ENCODE peak calls at places on chromosomes 3 and 15, in five cellular contexts. J, W, Y, A and T are unnamed samples.

GRCh38 chr15:99619712-99620111 is 53.9 kb downstream of the MEF2A start:
- DNase-seq in J (no peak), W (no peak), Y (no peak), A (no peak), T (no peak)

GRCh38 chr15:73683624-73684536 is at the start of gene CD276:
- DNase-seq in J (peak; percentile 91), W (peak; percentile 88), Y (peak; percentile 97), A (peak; percentile 72), T (no peak)

GRCh38 chr3:128188326-128188725 is 35.0 kb downstream of the EEFSEC start:
- DNase-seq in J (no peak), W (no peak), Y (no peak), A (no peak), T (no peak)

GRCh38 chr15:65870889-65871533 is 1.7 kb downstream of the RAB11A start:
- DNase-seq in J (no peak), W (no peak), Y (peak; percentile 81), A (peak; percentile 6), T (no peak)

GRCh38 chr3:70943886-70944285 is 631.4 kb upstream of the MDFIC2 start:
- DNase-seq in J (no peak), W (no peak), Y (no peak), A (no peak), T (no peak)

GRCh38 chr15:73357999-73358665 is 10.6 kb downstream of the HCN4 start:
- DNase-seq in J (no peak), W (no peak), Y (peak; percentile 67), A (no peak), T (no peak)

GRCh38 chr15:34047893-34048775 is 9.1 kb upstream of the AVEN start:
- DNase-seq in J (no peak), W (no peak), Y (peak; percentile 62), A (peak; percentile 82), T (no peak)

GRCh38 chr15:82959423-82959822 is 6.9 kb upstream of the HOMER2 start:
- DNase-seq in J (no peak), W (no peak), Y (no peak), A (no peak), T (no peak)

GRCh38 chr15:42457445-42458442 is 33.2 kb downstream of the ZNF106 start:
- DNase-seq in J (no peak), W (peak; percentile 90), Y (peak; percentile 87), A (peak; percentile 75), T (no peak)

GRCh38 chr3:133474251-133474801 is 74.5 kb downstream of the BFSP2 start:
- DNase-seq in J (no peak), W (peak; percentile 64), Y (no peak), A (peak; percentile 79), T (no peak)

GRCh38 chr3:50708620-50709019 is 33.9 kb downstream of the DOCK3 start:
- DNase-seq in J (no peak), W (no peak), Y (no peak), A (no peak), T (no peak)

GRCh38 chr15:57485869-57486268 is 105.8 kb upstream of the MYZAP start:
- DNase-seq in J (peak; percentile 80), W (no peak), Y (peak; percentile 83), A (peak; percentile 72), T (no peak)

GRCh38 chr3:41199866-41200668 is 762 bp downstream of the CTNNB1 start:
- DNase-seq in J (peak; percentile 73), W (peak; percentile 43), Y (peak; percentile 90), A (peak; percentile 41), T (peak; percentile 37)

GRCh38 chr15:36970522-36970921 is 129.8 kb downstream of the MEIS2 start:
- DNase-seq in J (no peak), W (no peak), Y (no peak), A (no peak), T (no peak)

GRCh38 chr3:185521349-185522138 is 22.7 kb upstream of the TMEM41A start:
- DNase-seq in J (no peak), W (peak; percentile 59), Y (no peak), A (no peak), T (no peak)

GRCh38 chr3:3799173-3800075 is at the start of gene LRRN1:
- DNase-seq in J (peak; percentile 85), W (peak; percentile 48), Y (peak; percentile 35), A (no peak), T (no peak)

GRCh38 chr15:89179966-89180875 is 41.2 kb downstream of the RLBP1 start:
- DNase-seq in J (no peak), W (no peak), Y (peak; percentile 81), A (no peak), T (no peak)

GRCh38 chr3:14166877-14167605 is 11.4 kb downstream of the XPC start:
- DNase-seq in J (no peak), W (no peak), Y (no peak), A (no peak), T (no peak)

GRCh38 chr15:33021806-33022389 is 172.6 kb downstream of the FMN1 start:
- DNase-seq in J (no peak), W (no peak), Y (peak; percentile 93), A (peak; percentile 43), T (no peak)

GRCh38 chr3:40546811-40547210 is 22.1 kb downstream of the ZNF621 start:
- DNase-seq in J (no peak), W (peak; percentile 28), Y (peak; percentile 94), A (peak; percentile 2), T (no peak)

GRCh38 chr15:22229971-22230815 is 149.9 kb downstream of the OR4M2 start:
- DNase-seq in J (peak; percentile 26), W (no peak), Y (peak; percentile 36), A (no peak), T (no peak)

GRCh38 chr15:75213212-75213767 is 11.6 kb downstream of the C15orf39 start:
- DNase-seq in J (no peak), W (no peak), Y (no peak), A (no peak), T (no peak)

GRCh38 chr3:186515115-186515514 is 29.1 kb downstream of the CRYGS start:
- DNase-seq in J (no peak), W (no peak), Y (no peak), A (no peak), T (peak; percentile 63)

GRCh38 chr3:55157736-55158135 is 229.9 kb upstream of the LRTM1 start:
- DNase-seq in J (no peak), W (no peak), Y (no peak), A (no peak), T (no peak)

GRCh38 chr3:51799879-51800757 is 21.1 kb upstream of the IQCF6 start:
- DNase-seq in J (no peak), W (no peak), Y (no peak), A (peak; percentile 29), T (peak; percentile 44)
- H3K4me3 ChIP-seq in J (no peak overlapping the region), W (no peak overlapping the region), Y (no peak overlapping the region), A (no peak overlapping the region), T (no peak overlapping the region)

DNA sequence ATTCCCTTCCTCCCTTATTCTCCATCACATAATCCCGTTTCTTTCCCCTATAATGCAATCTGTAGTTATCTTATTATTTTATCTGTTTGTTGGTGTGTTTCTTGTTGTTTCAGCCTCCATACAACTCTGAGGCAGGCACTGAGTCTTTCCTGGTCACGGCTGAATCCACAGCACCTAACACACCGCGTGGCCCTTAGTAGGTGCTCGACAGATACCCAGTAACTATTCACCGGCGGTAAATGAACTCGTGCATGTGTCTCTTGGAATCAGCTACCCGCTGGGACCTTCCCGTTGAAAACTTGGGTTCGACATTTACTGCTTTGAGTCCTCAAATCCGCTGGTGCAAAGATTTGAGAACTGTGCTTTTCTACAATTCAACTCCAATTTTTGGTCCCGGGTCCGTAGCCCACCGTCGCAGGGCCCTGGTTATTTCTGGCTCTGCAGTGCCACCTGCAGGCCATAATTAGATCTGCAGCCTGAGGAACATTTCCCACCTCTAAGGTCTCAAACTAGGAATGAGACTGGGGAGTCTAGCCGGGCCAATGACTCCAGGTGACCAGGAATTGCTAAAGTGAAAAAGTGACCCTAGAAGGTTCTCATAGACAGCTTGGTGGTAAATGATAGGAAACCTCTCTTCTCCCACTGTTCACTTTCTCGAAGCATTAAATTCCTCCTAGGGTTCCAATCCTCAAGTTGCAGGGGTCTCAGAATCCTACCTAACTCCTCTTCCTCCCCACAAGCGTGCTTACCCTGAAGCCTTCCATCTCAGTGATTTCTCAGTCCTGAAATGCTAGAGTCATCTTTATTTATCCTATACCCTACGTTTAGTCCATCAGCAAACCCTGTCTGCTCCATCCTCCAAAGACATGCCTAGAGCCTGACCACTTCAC is 40.0 kb upstream of the TRH start:
- DNase-seq in J (no peak), W (no peak), Y (no peak), A (peak; percentile 31), T (peak; percentile 27)
- H3K4me3 ChIP-seq in J (no peak overlapping the region), W (peak overlapping the region; percentile 41), Y (peak overlapping the region; percentile 61), A (no peak overlapping the region), T (no peak overlapping the region)

DNA sequence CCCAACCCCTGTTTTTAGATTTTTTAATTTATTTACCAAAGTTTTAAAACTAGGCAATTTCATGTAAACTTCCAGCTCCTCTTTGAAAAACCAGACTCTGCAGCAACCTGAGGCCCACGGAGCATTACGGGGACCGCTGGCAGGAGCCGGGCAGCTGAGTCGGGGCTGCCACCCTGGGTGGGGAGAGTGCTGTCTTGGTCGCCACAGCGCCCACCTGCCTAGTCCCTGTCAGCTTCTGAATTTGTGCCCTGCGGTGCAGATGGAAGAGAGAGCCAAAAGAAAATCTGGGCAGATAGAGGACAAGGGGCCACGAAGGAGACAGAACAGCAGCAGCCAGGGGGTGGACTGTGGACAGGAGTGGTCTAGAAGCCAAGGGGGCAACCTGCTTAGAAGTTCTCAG is 34.6 kb downstream of the PXYLP1 start:
- DNase-seq in J (no peak), W (no peak), Y (no peak), A (no peak), T (no peak)
- H3K4me3 ChIP-seq in J (no peak overlapping the region), W (no peak overlapping the region), Y (no peak overlapping the region), A (no peak overlapping the region), T (no peak overlapping the region)

GRCh38 chr3:52216585-52217408 is 8.6 kb downstream of the TLR9 start:
- DNase-seq in J (peak; percentile 90), W (peak; percentile 76), Y (peak; percentile 93), A (no peak), T (peak; percentile 45)
- H3K4me3 ChIP-seq in J (no peak overlapping the region), W (no peak overlapping the region), Y (no peak overlapping the region), A (no peak overlapping the region), T (peak overlapping the region; percentile 10)

GRCh38 chr15:63231717-63232116 is 42.3 kb downstream of the RAB8B start:
- DNase-seq in J (no peak), W (no peak), Y (no peak), A (no peak), T (no peak)
- H3K4me3 ChIP-seq in J (no peak overlapping the region), W (no peak overlapping the region), Y (no peak overlapping the region), A (no peak overlapping the region), T (no peak overlapping the region)

GRCh38 chr3:49174586-49174985 is 3.2 kb downstream of the KLHDC8B start:
- DNase-seq in J (no peak), W (no peak), Y (peak; percentile 71), A (no peak), T (no peak)
- H3K4me3 ChIP-seq in J (no peak overlapping the region), W (peak overlapping the region; percentile 98), Y (no peak overlapping the region), A (no peak overlapping the region), T (no peak overlapping the region)

GRCh38 chr3:101851072-101851471 is 1.8 kb downstream of the NFKBIZ start:
- DNase-seq in J (no peak), W (no peak), Y (peak; percentile 80), A (no peak), T (no peak)

GRCh38 chr3:101852983-101853382 is 3.7 kb downstream of the NFKBIZ start:
- DNase-seq in J (no peak), W (no peak), Y (no peak), A (no peak), T (no peak)

GRCh38 chr3:101853465-101853864 is 4.2 kb downstream of the NFKBIZ start:
- DNase-seq in J (no peak), W (no peak), Y (no peak), A (no peak), T (no peak)

GRCh38 chr3:101851833-101852232 is 2.5 kb downstream of the NFKBIZ start:
- DNase-seq in J (no peak), W (no peak), Y (no peak), A (no peak), T (no peak)

GRCh38 chr3:101852315-101852714 is 3.0 kb downstream of the NFKBIZ start:
- DNase-seq in J (no peak), W (no peak), Y (no peak), A (no peak), T (no peak)
- H3K4me3 ChIP-seq in J (peak overlapping the region; percentile 92), W (peak overlapping the region; percentile 96), Y (peak overlapping the region; percentile 83), A (no peak overlapping the region), T (no peak overlapping the region)